ENCODE peak calls at places on chromosomes 7 and 10, in four cellular contexts. W, N, X and Z are unnamed samples.

GRCh38 chr7:51103718-51104117 is 212.9 kb downstream of the COBL start:
- DNase-seq in N (no peak), X (no peak), W (no peak), Z (no peak)

GRCh38 chr10:49615721-49616120 is 1.9 kb downstream of the CHAT start:
- DNase-seq in X (no peak), N (peak), W (no peak), Z (no peak)

GRCh38 chr7:151039850-151040548 is 8.3 kb upstream of the ASIC3 start:
- DNase-seq in X (no peak), N (no peak), W (no peak), Z (no peak)

GRCh38 chr10:28431139-28431538 is 101.8 kb upstream of the WAC start:
- DNase-seq in X (no peak), N (no peak), W (no peak), Z (no peak)

GRCh38 chr7:74269757-74270277 is 15.6 kb upstream of the RFC2 start:
- DNase-seq in X (peak), W (peak), N (peak), Z (peak)

GRCh38 chr10:96612052-96612830 is 25.4 kb upstream of the TM9SF3 start:
- DNase-seq in W (no peak), N (no peak), X (no peak), Z (no peak)

GRCh38 chr10:37930423-37930822 is 46.0 kb downstream of the ZNF25 start:
- DNase-seq in W (no peak), N (no peak), X (no peak), Z (no peak)

GRCh38 chr7:155802906-155803417 is 9.3 kb downstream of the SHH start:
- DNase-seq in N (no peak), W (no peak), X (no peak), Z (no peak)

GRCh38 chr10:130767116-130767730 is 544.3 kb downstream of the TCERG1L start:
- DNase-seq in N (no peak), W (no peak), X (no peak), Z (no peak)

GRCh38 chr10:43126759-43127424 is 11.4 kb upstream of the CSGALNACT2 start:
- DNase-seq in X (peak), W (no peak), N (peak), Z (no peak)

GRCh38 chr7:5622286-5622685 is 159.2 kb downstream of the RNF216 start:
- DNase-seq in X (no peak), W (no peak), N (no peak), Z (no peak)

GRCh38 chr7:36119005-36119711 is 33.9 kb upstream of the EEPD1 start:
- DNase-seq in N (no peak), W (peak), X (no peak), Z (peak)

GRCh38 chr7:5310822-5311405 is 28.2 kb downstream of the SLC29A4 start:
- DNase-seq in N (peak), X (no peak), W (no peak), Z (no peak)

GRCh38 chr10:18312385-18313145 is 172.3 kb downstream of the CACNB2 start:
- DNase-seq in X (peak), W (peak), N (no peak), Z (peak)

GRCh38 chr10:127734753-127735152 is 2.2 kb upstream of the FOXI2 start:
- DNase-seq in X (no peak), W (no peak), N (no peak), Z (no peak)

GRCh38 chr7:106426803-106427202 is 142.0 kb upstream of the NAMPT start:
- DNase-seq in W (no peak), X (no peak), N (no peak), Z (no peak)

GRCh38 chr10:102616071-102616770 is 28.1 kb upstream of the TRIM8 start:
- DNase-seq in W (no peak), N (peak), X (no peak), Z (no peak)

GRCh38 chr10:10367277-10367676 is 650.4 kb upstream of the CELF2 start:
- DNase-seq in N (no peak), X (no peak), W (no peak), Z (no peak)

GRCh38 chr7:69890081-69890369 is 291.8 kb downstream of the AUTS2 start:
- DNase-seq in W (no peak), X (peak), N (no peak), Z (no peak)

GRCh38 chr7:128073671-128074070 is 42.4 kb upstream of the LRRC4 start:
- DNase-seq in W (no peak), N (no peak), X (no peak), Z (no peak)

GRCh38 chr10:4849555-4850242 is 23.7 kb downstream of the AKR1E2 start:
- DNase-seq in X (peak), W (peak), N (peak), Z (peak)

GRCh38 chr7:80294321-80294720 is 159.7 kb downstream of the GNAI1 start:
- DNase-seq in X (no peak), N (no peak), W (peak), Z (no peak)

GRCh38 chr10:63698815-63699205 is 177.6 kb downstream of the REEP3 start:
- DNase-seq in X (no peak), N (no peak), W (peak), Z (no peak)

GRCh38 chr10:107413971-107414370 is 249.5 kb upstream of the SORCS1 start:
- DNase-seq in N (no peak), X (no peak), W (no peak), Z (no peak)

GRCh38 chr10:107415446-107415845 is 250.9 kb upstream of the SORCS1 start:
- DNase-seq in W (no peak), X (no peak), N (no peak), Z (no peak)

GRCh38 chr10:107409517-107409916 is 245.0 kb upstream of the SORCS1 start:
- DNase-seq in X (peak), W (peak), N (peak), Z (peak)
- TF ChIP-seq CTCF in X (peak), W (peak), N (peak), Z (peak)

GRCh38 chr10:70440296-70441160 is 953 bp downstream of the NODAL start:
- DNase-seq in W (no peak), N (peak), X (no peak), Z (no peak)
- TF ChIP-seq CTCF in W (no peak), N (no peak), X (no peak), Z (no peak)

GRCh38 chr7:48180981-48181380 is 9.7 kb downstream of the ABCA13 start:
- DNase-seq in W (peak), N (no peak), X (no peak), Z (no peak)
- TF ChIP-seq CTCF in W (no peak), N (no peak), X (no peak), Z (no peak)

DNA sequence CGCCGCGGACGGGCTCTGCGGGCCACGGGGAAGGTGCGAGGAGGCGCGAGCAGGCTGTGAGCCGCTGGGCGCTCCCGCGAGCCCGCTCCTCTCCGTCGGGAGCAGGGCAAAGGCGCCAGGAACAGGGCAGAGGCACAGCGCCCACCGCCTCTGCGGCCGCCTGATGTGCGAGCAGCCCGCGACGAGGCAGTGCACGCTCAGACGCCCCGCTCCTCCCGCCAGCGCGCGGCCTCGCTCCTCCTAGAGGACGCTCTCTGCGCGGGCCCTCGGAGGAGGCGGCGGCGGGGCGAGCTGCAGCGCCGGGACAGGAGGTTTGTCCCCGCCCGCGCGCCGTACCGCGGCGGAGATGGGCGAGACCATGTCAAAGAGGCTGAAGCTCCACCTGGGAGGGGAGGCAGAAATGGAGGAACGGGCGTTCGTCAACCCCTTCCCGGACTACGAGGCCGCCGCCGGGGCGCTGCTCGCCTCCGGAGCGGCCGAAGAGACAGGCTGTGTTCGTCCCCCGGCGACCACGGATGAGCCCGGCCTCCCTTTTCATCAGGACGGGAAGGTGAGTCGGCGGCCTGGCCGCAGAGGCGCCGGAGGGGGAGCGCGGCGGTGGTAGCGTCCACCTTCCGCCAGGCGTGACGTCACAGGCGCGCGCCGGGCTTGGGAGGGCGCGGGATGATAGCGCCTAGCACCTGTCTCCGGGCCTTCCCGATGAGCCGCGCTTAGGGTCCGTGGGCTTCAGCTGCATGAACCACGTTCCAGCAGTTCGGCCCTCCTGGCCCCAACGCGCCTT is 733 bp downstream of the LANCL2 start:
- DNase-seq in N (peak), X (peak), W (peak), Z (peak)
- TF ChIP-seq CTCF in N (peak), X (peak), W (no peak), Z (peak)

GRCh38 chr10:71357792-71358265 is 38.8 kb downstream of the SLC29A3 start:
- DNase-seq in N (no peak), W (peak), X (no peak), Z (no peak)

GRCh38 chr10:71359364-71360046 is 37.2 kb upstream of the CDH23 start:
- DNase-seq in N (no peak), X (no peak), W (peak), Z (no peak)

GRCh38 chr10:71361581-71361980 is 35.1 kb upstream of the CDH23 start:
- DNase-seq in W (no peak), N (no peak), X (no peak), Z (no peak)

GRCh38 chr10:71355886-71356285 is 36.8 kb downstream of the SLC29A3 start:
- DNase-seq in X (no peak), W (no peak), N (no peak), Z (no peak)

GRCh38 chr10:71358292-71358691 is 38.4 kb upstream of the CDH23 start:
- DNase-seq in N (no peak), W (no peak), X (no peak), Z (no peak)
- TF ChIP-seq CTCF in N (no peak), W (no peak), X (no peak), Z (no peak)

GRCh38 chr10:47015404-47015803 is 104.2 kb downstream of the PTPN20 start:
- DNase-seq in X (no peak), N (no peak), W (no peak), Z (no peak)

GRCh38 chr10:47016564-47016963 is 105.3 kb downstream of the PTPN20 start:
- DNase-seq in X (no peak), W (no peak), N (no peak), Z (no peak)

GRCh38 chr10:47012214-47012613 is 101.0 kb downstream of the PTPN20 start:
- DNase-seq in W (no peak), X (no peak), N (no peak), Z (no peak)

GRCh38 chr10:47009215-47009838 is 98.1 kb downstream of the PTPN20 start:
- DNase-seq in X (no peak), N (no peak), W (no peak), Z (no peak)

GRCh38 chr10:47013469-47014169 is 102.4 kb downstream of the PTPN20 start:
- DNase-seq in W (no peak), N (peak), X (no peak), Z (no peak)
- TF ChIP-seq CTCF in W (no peak), N (peak), X (no peak), Z (no peak)

DNA sequence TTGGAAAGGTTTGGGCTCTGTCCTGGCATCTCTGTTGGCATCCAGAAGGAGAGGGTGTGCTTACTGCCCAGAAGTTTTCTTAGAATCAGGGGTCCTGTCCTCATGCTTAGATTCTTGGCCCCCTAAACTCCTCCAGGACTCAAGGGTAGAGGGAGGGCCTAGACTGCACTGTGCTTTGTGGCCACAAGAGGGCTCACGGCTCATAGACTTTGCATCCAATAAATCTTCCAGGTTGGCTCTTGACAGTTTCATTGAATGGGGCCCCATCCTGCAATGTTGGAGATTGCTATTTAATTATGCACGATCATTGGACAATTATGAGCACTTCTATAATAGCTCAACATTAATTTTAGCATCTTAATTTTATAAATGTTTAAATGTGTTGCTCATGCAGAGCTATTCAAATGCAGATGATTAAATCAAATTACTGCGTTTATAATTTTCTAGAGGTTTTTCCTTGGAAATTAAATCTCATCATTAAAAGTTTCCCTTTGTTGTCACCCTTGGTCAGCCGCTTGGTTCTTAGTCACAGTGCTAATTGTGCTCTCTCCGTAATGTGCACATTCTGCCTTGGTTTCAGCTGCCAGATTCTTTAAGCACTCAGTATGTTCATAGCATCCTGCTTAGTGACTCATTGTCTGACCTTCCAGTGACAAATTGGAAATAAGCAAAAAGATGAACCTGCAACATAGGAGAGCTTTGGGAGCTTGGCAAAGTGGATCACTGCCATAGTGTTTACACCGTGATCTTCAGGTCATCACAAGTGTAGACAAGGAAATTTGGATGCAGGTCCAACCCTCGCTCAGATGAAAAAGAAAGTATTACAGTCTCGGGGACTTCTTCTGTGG is 33.5 kb upstream of the PLPP4 start:
- DNase-seq in N (peak), X (peak), W (peak), Z (peak)
- TF ChIP-seq CTCF in N (peak), X (peak), W (peak), Z (peak)

DNA sequence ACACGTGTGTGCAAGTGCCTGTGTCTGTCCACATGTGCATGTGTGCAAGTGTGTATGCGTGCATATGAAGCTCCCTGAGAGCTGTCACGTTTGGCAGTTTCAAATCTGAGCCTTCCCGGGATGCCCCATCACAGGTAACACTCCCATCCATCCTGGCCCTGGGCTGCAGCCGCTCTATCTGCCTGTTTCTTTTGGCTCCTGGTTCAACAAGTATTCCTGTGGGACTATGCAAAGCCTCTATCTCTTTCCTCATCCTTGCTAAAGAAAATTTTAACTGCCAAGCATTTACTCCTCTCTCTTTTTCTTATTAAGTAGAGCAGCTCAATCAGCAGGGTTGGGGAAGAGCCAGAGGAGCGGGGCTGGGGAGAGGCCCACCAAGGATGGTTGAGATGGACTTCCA is 24.4 kb upstream of the PDCD4 start:
- DNase-seq in X (no peak), W (no peak), N (no peak), Z (no peak)
- TF ChIP-seq CTCF in X (no peak), W (no peak), N (no peak), Z (no peak)

GRCh38 chr10:129553928-129554327 is 86.9 kb downstream of the MGMT start:
- DNase-seq in N (no peak), X (no peak), W (no peak), Z (no peak)
- TF ChIP-seq CTCF in N (no peak), X (no peak), W (no peak), Z (no peak)

GRCh38 chr10:101217450-101218281 is 11.6 kb downstream of the LBX1 start:
- DNase-seq in W (peak), N (peak), X (no peak), Z (peak)
- TF ChIP-seq CTCF in W (peak), N (peak), X (no peak), Z (peak)